ENCODE peak calls at places on chromosome 20, in six cellular contexts. A, M, K, G, F and Q are unnamed samples.

GRCh38 chr20:63326314-63327228 is 33.6 kb downstream of the COL20A1 start:
- DNase-seq in A (no peak), K (no peak), G (no peak), F (no peak), M (no peak), Q (no peak)

GRCh38 chr20:1809121-1809520 is 86.1 kb upstream of the SIRPA start:
- DNase-seq in G (peak), A (no peak), M (no peak), F (no peak), K (no peak), Q (no peak)

GRCh38 chr20:58307270-58307669 is 2.2 kb upstream of the RAB22A start:
- DNase-seq in A (no peak), K (no peak), F (no peak), M (no peak), G (no peak), Q (no peak)

GRCh38 chr20:37534401-37535157 is 6.9 kb upstream of the BLCAP start:
- DNase-seq in A (no peak), M (peak), F (peak), K (peak), G (peak), Q (no peak)

GRCh38 chr20:40016359-40016758 is 672.7 kb downstream of the MAFB start:
- DNase-seq in K (no peak), A (no peak), G (no peak), M (no peak), F (no peak), Q (no peak)

GRCh38 chr20:39876974-39877615 is 811.9 kb downstream of the MAFB start:
- DNase-seq in A (no peak), K (no peak), F (no peak), G (no peak), M (no peak), Q (no peak)

GRCh38 chr20:2125474-2126112 is 24.0 kb downstream of the STK35 start:
- DNase-seq in F (no peak), K (no peak), G (no peak), M (no peak), A (no peak), Q (no peak)

GRCh38 chr20:48827880-48828733 is at the start of gene PREX1:
- DNase-seq in G (no peak), K (peak), M (peak), F (peak), A (no peak), Q (peak)

GRCh38 chr20:46828471-46828870 is 66.2 kb upstream of the EYA2 start:
- DNase-seq in F (no peak), A (peak), G (no peak), M (no peak), K (no peak), Q (no peak)

GRCh38 chr20:41446471-41446870 is 79.9 kb upstream of the EMILIN3 start:
- DNase-seq in F (no peak), A (no peak), M (no peak), G (no peak), K (no peak), Q (no peak)

GRCh38 chr20:39676857-39677351 is 714.8 kb downstream of the DHX35 start:
- DNase-seq in M (no peak), G (no peak), K (no peak), A (no peak), F (no peak), Q (no peak)

DNA sequence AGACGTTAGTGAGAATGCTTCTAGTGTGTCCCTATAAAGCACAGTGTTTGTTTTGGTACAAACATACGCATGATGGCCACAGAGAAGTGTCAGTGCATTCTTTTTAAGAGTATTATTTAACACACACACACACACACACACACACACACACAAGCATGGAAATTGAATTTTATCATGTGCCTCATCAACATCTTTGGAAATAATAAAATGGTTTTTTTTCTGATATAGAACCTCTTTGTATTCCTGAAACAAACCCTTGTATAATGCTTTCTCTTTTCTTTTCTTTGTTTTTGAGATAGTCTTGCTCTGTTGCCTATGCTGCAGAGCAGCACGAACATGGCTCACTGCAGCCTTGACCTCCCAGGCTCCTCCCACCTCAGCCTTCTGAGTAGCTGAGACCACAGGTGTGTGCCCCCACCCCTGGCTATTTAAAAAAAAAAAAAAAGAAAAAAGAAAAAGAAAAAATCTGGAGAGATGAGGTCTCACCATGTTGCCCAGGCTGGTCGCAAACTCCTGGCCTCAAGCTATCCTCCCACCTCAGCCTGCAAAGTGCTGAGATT is 116.2 kb upstream of the SYNDIG1 start:
- DNase-seq in F (no peak), K (no peak), A (no peak), G (no peak), M (no peak), Q (no peak)
- H3K27ac ChIP-seq in F (no peak), K (no peak), A (no peak), G (no peak), M (no peak), Q (no peak)

DNA sequence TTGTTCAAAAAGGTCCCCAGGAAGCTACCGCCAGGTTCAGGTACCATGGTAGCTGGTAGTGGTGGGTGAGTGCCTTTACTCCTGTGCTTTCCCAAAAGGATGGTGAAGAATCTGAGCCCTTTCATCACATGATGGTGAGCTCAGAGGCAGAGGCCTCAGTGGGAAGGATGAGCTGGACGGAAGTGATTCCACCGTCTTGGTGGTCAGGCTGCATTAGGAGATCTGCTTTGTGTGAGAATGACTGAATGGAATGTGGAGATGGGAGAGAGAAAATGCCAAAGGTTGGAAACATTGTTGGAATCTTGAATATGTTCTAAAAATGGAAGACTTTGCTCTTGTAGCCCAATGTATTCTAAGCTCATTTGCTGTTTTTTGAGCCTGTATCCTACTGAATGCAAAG is 108.1 kb upstream of the SCP2D1 start:
- DNase-seq in A (peak), M (no peak), K (no peak), G (no peak), F (no peak), Q (no peak)
- H3K27ac ChIP-seq in A (peak), M (no peak), K (no peak), G (no peak), F (no peak), Q (no peak)

GRCh38 chr20:13610205-13610604 is 28.5 kb downstream of the TASP1 start:
- DNase-seq in M (no peak), A (no peak), K (no peak), F (no peak), G (peak), Q (no peak)

GRCh38 chr20:13611726-13612125 is 27.0 kb downstream of the TASP1 start:
- DNase-seq in A (no peak), F (no peak), G (no peak), K (no peak), M (no peak), Q (no peak)

DNA sequence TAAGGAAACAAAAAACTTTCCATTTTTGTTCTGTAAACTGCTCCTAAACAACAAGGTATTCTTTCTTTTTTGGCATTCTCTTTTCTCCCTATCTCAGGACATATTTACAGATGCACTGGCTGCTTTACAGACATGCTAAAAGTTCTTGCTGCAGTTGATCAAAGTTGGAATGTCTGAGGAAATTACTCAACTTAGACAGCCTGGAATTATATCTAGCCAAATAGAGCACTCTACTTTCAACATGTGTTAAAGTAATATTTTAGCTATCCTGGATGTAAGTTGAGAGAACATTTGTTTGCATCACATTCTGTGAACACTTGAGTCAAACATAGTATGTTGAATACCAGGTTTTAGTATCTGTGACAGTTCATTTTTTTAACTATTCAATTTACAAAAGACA is 24.8 kb downstream of the TASP1 start:
- DNase-seq in F (no peak), K (no peak), G (peak), A (no peak), M (no peak), Q (no peak)
- H3K27ac ChIP-seq in F (no peak), K (no peak), G (no peak), A (no peak), M (no peak), Q (no peak)

GRCh38 chr20:50668798-50669197 is 22.5 kb downstream of the RIPOR3 start:
- DNase-seq in G (no peak), A (no peak), K (no peak), F (no peak), M (no peak), Q (no peak)

GRCh38 chr20:50671626-50672025 is 19.7 kb downstream of the RIPOR3 start:
- DNase-seq in A (no peak), G (no peak), M (no peak), F (no peak), K (no peak), Q (no peak)

GRCh38 chr20:50666709-50667310 is 24.5 kb downstream of the RIPOR3 start:
- DNase-seq in M (no peak), A (no peak), F (no peak), K (no peak), G (no peak), Q (no peak)

GRCh38 chr20:50670126-50670862 is 21.0 kb downstream of the RIPOR3 start:
- DNase-seq in M (no peak), G (peak), F (no peak), A (no peak), K (no peak), Q (no peak)

DNA sequence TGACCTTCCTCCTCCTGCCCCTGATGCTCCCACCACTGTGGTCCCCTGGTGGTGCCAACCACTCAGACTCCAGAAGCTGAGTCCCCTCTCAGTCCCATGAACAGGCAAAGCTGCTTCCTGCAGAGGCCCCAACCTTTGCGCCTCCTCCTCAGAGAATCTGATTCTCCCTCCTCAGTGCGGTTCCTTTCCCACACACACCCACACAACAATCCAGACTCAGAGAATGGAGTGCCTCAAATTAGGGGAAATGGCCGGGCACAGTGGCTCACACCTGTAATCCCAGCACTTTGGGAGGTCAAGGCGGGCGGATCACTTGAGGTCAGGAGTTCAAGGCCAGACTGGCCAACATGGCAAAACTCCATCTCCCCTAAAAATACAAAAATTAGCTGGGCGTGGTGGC is 23.0 kb downstream of the RIPOR3 start:
- DNase-seq in M (no peak), A (no peak), F (no peak), K (no peak), G (no peak), Q (no peak)
- H3K27ac ChIP-seq in M (no peak), A (no peak), F (no peak), K (peak), G (no peak), Q (no peak)

GRCh38 chr20:10761786-10762185 is 88.0 kb upstream of the JAG1 start:
- DNase-seq in G (peak), M (no peak), K (no peak), A (no peak), F (no peak), Q (no peak)
- H3K27ac ChIP-seq in G (no peak), M (no peak), K (peak), A (no peak), F (no peak), Q (no peak)

GRCh38 chr20:34479627-34480026 is 36.6 kb upstream of the DYNLRB1 start:
- DNase-seq in F (no peak), G (no peak), A (no peak), M (no peak), K (no peak), Q (no peak)

GRCh38 chr20:34473262-34473883 is 42.8 kb upstream of the DYNLRB1 start:
- DNase-seq in A (no peak), F (peak), K (no peak), M (peak), G (peak), Q (no peak)

GRCh38 chr20:34472246-34472925 is 43.8 kb upstream of the DYNLRB1 start:
- DNase-seq in F (no peak), K (no peak), A (no peak), M (no peak), G (no peak), Q (no peak)

GRCh38 chr20:34475979-34476736 is 40.1 kb upstream of the DYNLRB1 start:
- DNase-seq in F (no peak), M (no peak), G (peak), A (no peak), K (peak), Q (no peak)
- H3K27ac ChIP-seq in F (no peak), M (no peak), G (no peak), A (no peak), K (peak), Q (no peak)